ENCODE peak calls at places on chromosomes 5 and 9, in seven cellular contexts. D, B, K, I, S, N and H are unnamed samples. For H3K4me1 and H3K36me3, the result is how much of the 10 kb centered on the place peaks cover.

GRCh38 chr5:1001406-1002270 is 7.0 kb upstream of the NKD2 start:
- DNase-seq in D (no peak), B (peak), K (no peak), I (no peak), S (no peak), N (no peak), H (no peak)

GRCh38 chr9:72140582-72140981 is 8.7 kb upstream of the GDA start:
- DNase-seq in D (no peak), B (no peak), K (no peak), I (no peak), S (no peak), N (no peak), H (no peak)

GRCh38 chr9:134225816-134226215 is 61.5 kb upstream of the RNU6ATAC start:
- DNase-seq in D (no peak), B (no peak), K (no peak), I (no peak), S (no peak), N (peak), H (no peak)

GRCh38 chr9:35606138-35606504 is 1.1 kb downstream of the TESK1 start:
- DNase-seq in D (no peak), B (no peak), K (no peak), I (no peak), S (no peak), N (no peak), H (no peak)

GRCh38 chr9:93096131-93096802 is at the start of gene CARD19:
- DNase-seq in D (peak), B (peak), K (peak), I (peak), S (peak), N (no peak), H (no peak)

GRCh38 chr5:132457371-132458225 is 33.0 kb downstream of the IRF1 start:
- DNase-seq in D (peak), B (peak), K (peak), I (no peak), S (peak), N (peak), H (no peak)

GRCh38 chr5:14672082-14672481 is 7.6 kb downstream of the OTULIN start:
- DNase-seq in D (no peak), B (no peak), K (no peak), I (no peak), S (no peak), N (no peak), H (no peak)

GRCh38 chr9:134349941-134350340 is 23.7 kb downstream of the RXRA start:
- DNase-seq in D (no peak), B (no peak), K (no peak), I (no peak), S (no peak), N (no peak), H (no peak)

GRCh38 chr9:83401328-83401895 is 136.8 kb downstream of the FRMD3 start:
- DNase-seq in D (no peak), B (no peak), K (no peak), I (no peak), S (no peak), N (no peak), H (no peak)

GRCh38 chr5:6710078-6710477 is 3.2 kb upstream of the TENT4A start:
- DNase-seq in D (no peak), B (no peak), K (no peak), I (no peak), S (no peak), N (no peak), H (no peak)

GRCh38 chr5:150322202-150322601 is 19.5 kb upstream of the ARSI start:
- DNase-seq in D (peak), B (no peak), K (no peak), I (no peak), S (no peak), N (no peak), H (no peak)

GRCh38 chr5:54785729-54786548 is 199.5 kb downstream of the ESM1 start:
- DNase-seq in D (no peak), B (no peak), K (no peak), I (peak), S (peak), N (no peak), H (peak)

GRCh38 chr5:135465391-135466122 is 13.4 kb upstream of the TIFAB start:
- DNase-seq in D (no peak), B (no peak), K (no peak), I (no peak), S (no peak), N (no peak), H (no peak)

GRCh38 chr9:29966247-29966646 is 2393.0 kb upstream of the C9orf72 start:
- DNase-seq in D (peak), B (no peak), K (no peak), I (no peak), S (no peak), N (no peak), H (no peak)

GRCh38 chr5:142286111-142286510 is 38.7 kb downstream of the SPRY4 start:
- DNase-seq in D (no peak), B (no peak), K (no peak), I (no peak), S (no peak), N (no peak), H (no peak)

GRCh38 chr9:19999491-20000057 is 210.7 kb upstream of the SLC24A2 start:
- DNase-seq in D (peak), B (no peak), K (no peak), I (no peak), S (peak), N (no peak), H (no peak)

GRCh38 chr9:124792976-124793594 is 16.2 kb downstream of the OLFML2A start:
- DNase-seq in D (no peak), B (no peak), K (peak), I (no peak), S (peak), N (no peak), H (peak)

GRCh38 chr9:138071731-138072130 is 194.1 kb downstream of the CACNA1B start:
- DNase-seq in D (no peak), B (no peak), K (no peak), I (no peak), S (no peak), N (no peak), H (no peak)

GRCh38 chr5:133401731-133402347 is 210.5 kb downstream of the FSTL4 start:
- DNase-seq in D (no peak), B (no peak), K (no peak), I (peak), S (no peak), N (no peak), H (no peak)

GRCh38 chr5:69167488-69167845 is 517 bp downstream of the CCNB1 start:
- DNase-seq in D (no peak), B (no peak), K (no peak), I (no peak), S (peak), N (no peak), H (no peak)

GRCh38 chr9:17031546-17031945 is 103.3 kb upstream of the CNTLN start:
- DNase-seq in D (no peak), B (no peak), K (no peak), I (no peak), S (no peak), N (no peak), H (no peak)

GRCh38 chr9:91374939-91375338 is 13.2 kb upstream of the AUH start:
- DNase-seq in D (peak), B (no peak), K (no peak), I (no peak), S (peak), N (no peak), H (no peak)

GRCh38 chr5:65871182-65871581 is 55.2 kb upstream of the ERBIN start:
- DNase-seq in D (peak), B (no peak), K (no peak), I (no peak), S (peak), N (no peak), H (no peak)

GRCh38 chr9:35748858-35749514 is at the start of the genes GBA2 and RGP1:
- DNase-seq in D (peak), B (peak), K (peak), I (peak), S (peak), N (peak), H (peak)

GRCh38 chr5:82991059-82991458 is 86.1 kb downstream of the TMEM167A start:
- DNase-seq in D (no peak), B (no peak), K (no peak), I (no peak), S (no peak), N (no peak), H (no peak)

GRCh38 chr5:107248065-107248695 is 422.6 kb downstream of the EFNA5 start:
- DNase-seq in D (peak), B (peak), K (no peak), I (peak), S (peak), N (peak), H (no peak)

GRCh38 chr5:172559004-172559932 is 81.8 kb upstream of the NEURL1B start:
- DNase-seq in D (peak), B (peak), K (peak), I (peak), S (peak), N (peak), H (peak)

GRCh38 chr9:109865521-109865920 is 85.5 kb downstream of the PALM2AKAP2 start:
- DNase-seq in D (no peak), B (no peak), K (no peak), I (no peak), S (no peak), N (no peak), H (no peak)

GRCh38 chr9:92763721-92764380 is 782 bp downstream of the BICD2 start:
- DNase-seq in D (peak), B (no peak), K (no peak), I (peak), S (no peak), N (peak), H (peak)

GRCh38 chr5:176519810-176520720 is 17.1 kb downstream of the RNF44 start:
- DNase-seq in D (no peak), B (no peak), K (no peak), I (no peak), S (no peak), N (no peak), H (no peak)

GRCh38 chr9:91192785-91193657 is 168.7 kb downstream of the AUH start:
- DNase-seq in D (peak), B (peak), K (peak), I (peak), S (peak), N (peak), H (peak)

GRCh38 chr9:116693233-116693731 is 6.2 kb downstream of the TRIM32 start:
- DNase-seq in D (peak), B (no peak), K (no peak), I (no peak), S (peak), N (no peak), H (no peak)

GRCh38 chr5:139492700-139493192 is 10.2 kb upstream of the STING1 start:
- DNase-seq in D (peak), B (no peak), K (no peak), I (peak), S (peak), N (no peak), H (no peak)
- TF ChIP-seq CTCF in D (no peak), B (no peak), K (no peak), I (no peak), S (no peak), N (no peak), H (no peak)

DNA sequence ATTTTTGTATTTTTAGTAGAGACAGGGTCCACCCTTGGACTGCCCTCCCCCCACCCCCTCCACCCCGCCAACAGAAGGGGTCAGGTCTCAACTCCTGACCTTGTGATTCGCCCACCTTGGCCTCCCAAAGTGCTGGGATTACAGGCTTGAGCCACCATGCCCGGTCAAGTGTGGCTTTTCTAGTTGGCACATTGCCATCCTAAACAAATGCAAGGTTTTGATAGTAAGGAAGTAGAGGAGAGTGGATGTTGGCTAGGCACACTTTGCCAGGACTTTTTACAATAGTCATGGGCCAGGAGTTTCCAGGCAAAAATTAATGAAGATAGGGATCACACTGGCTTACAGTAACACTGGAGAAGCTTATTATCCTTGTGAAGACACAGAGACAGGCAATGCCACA is 62.4 kb downstream of the GALNT12 start:
- DNase-seq in D (no peak), B (no peak), K (no peak), I (no peak), S (no peak), N (no peak), H (no peak)
- H3K4me1 ChIP-seq in D (under half), B (under half), K (under half), I (under half), S (under half), N (under half), H (under half)

GRCh38 chr9:119941081-119941480 is 571.8 kb upstream of the BRINP1 start:
- DNase-seq in D (no peak), B (no peak), K (no peak), I (no peak), S (no peak), N (no peak), H (no peak)
- H3K36me3 ChIP-seq in D (under half), B (under half), K (under half), I (under half), S (under half), N (under half), H (under half)

DNA sequence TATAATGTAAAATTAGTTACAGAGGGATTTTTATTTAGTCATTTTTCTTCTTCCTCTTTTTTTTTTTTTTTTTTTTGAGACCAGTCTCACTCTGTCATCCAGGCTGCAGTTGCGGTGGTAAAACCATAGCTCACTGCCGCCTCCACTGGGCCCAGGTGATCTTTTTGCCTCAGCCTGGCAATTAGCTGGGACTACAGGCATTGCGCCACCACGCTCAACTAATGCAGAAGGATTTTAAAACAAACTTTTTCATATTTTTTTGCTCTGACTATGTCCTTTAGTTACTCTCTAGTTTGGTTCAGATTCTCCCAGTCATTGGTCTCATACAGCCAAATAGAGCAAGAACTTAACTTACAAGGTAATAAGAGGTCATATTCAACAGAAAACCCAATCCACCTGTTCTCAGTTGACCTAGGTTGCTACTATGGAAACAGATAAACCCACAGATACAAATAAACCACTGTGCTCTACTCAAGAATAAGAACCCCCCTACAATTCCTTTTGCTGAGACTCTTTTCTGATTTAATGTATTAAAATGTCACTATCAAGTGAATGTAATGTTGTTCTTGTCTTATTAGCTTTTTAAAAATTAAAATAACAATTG is 50.1 kb upstream of the TTC39B start:
- DNase-seq in D (no peak), B (peak), K (no peak), I (no peak), S (no peak), N (peak), H (no peak)
- TF ChIP-seq CTCF in D (no peak), B (no peak), K (no peak), I (no peak), S (no peak), N (no peak), H (no peak)

GRCh38 chr5:23105021-23105420 is 251.9 kb upstream of the CDH12 start:
- DNase-seq in D (no peak), B (no peak), K (no peak), I (no peak), S (no peak), N (no peak), H (no peak)
- H3K4me1 ChIP-seq in D (under half), B (under half), K (under half), I (under half), S (under half), N (under half), H (under half)